ENCODE peak calls at places on chromosome 2, in ten cellular contexts. C is EL; T is CD8-positive, alpha-beta memory T cell; B is CD8-positive, alpha-beta T cell; W is amniotic epithelial cell; N is neural progenitor cell; J is stimulated activated CD8-positive, alpha-beta memory T cell treated with anti-CD3 and anti-CD28 coated beads, Interleukin-4, amount 100 ng/mL, for 4 hours; O is tibial nerve; F is GM12892; Y is GM23248. Z is an unnamed sample.

GRCh38 chr2:121532894-121533293 is 2.2 kb downstream of the RNU4ATAC start:
- DNase-seq in C (no peak), W (peak), N (peak), J (no peak), B (no peak), T (no peak), F (peak), O (no peak), Y (no peak), Z (no peak)

GRCh38 chr2:71610671-71611070 is 157.3 kb downstream of the DYSF start:
- DNase-seq in J (no peak), W (no peak), T (no peak), Y (no peak), N (no peak), F (no peak), O (no peak), B (no peak), C (no peak), Z (no peak)

GRCh38 chr2:60413819-60414178 is 139.7 kb downstream of the BCL11A start:
- DNase-seq in N (no peak), J (no peak), Y (no peak), W (no peak), O (no peak), C (no peak), T (no peak), F (peak), B (no peak), Z (no peak)

GRCh38 chr2:157837851-157838441 is 38.2 kb downstream of the ACVR1 start:
- DNase-seq in O (no peak), J (no peak), N (no peak), B (no peak), T (no peak), W (peak), Y (peak), F (no peak), C (peak), Z (no peak)

GRCh38 chr2:239790721-239791120 is 234.4 kb downstream of the NDUFA10 start:
- DNase-seq in J (no peak), N (no peak), O (no peak), F (no peak), C (no peak), W (no peak), T (no peak), Y (no peak), B (no peak), Z (no peak)

GRCh38 chr2:111162718-111163331 is 42.1 kb downstream of the BCL2L11 start:
- DNase-seq in C (no peak), F (no peak), B (no peak), Y (no peak), N (no peak), J (no peak), W (peak), O (no peak), T (no peak), Z (no peak)

GRCh38 chr2:171550613-171551012 is 28.3 kb downstream of the CYBRD1 start:
- DNase-seq in J (no peak), W (peak), C (peak), O (no peak), B (no peak), T (no peak), N (no peak), F (no peak), Y (peak), Z (no peak)

GRCh38 chr2:100427627-100428258 is 10.3 kb upstream of the CHST10 start:
- DNase-seq in Y (peak), T (peak), J (peak), W (peak), C (peak), N (peak), B (peak), O (no peak), F (no peak), Z (no peak)

GRCh38 chr2:150626934-150627336 is 139.5 kb upstream of the RND3 start:
- DNase-seq in C (no peak), O (no peak), T (no peak), N (peak), B (no peak), Y (no peak), J (no peak), W (no peak), F (no peak), Z (no peak)

GRCh38 chr2:27573452-27573851 is 9.4 kb upstream of the ZNF512 start:
- DNase-seq in O (no peak), B (no peak), W (peak), J (no peak), F (no peak), N (no peak), T (no peak), C (peak), Y (no peak), Z (no peak)

GRCh38 chr2:231617059-231617926 is 24.6 kb downstream of the TEX44 start:
- DNase-seq in F (no peak), W (no peak), N (no peak), C (peak), T (no peak), O (no peak), B (no peak), J (no peak), Y (no peak), Z (no peak)

GRCh38 chr2:219475697-219476604 is 22.7 kb upstream of the GMPPA start:
- DNase-seq in T (peak), F (peak), Y (peak), J (no peak), C (peak), W (peak), N (peak), B (peak), O (peak), Z (no peak)

GRCh38 chr2:230974096-230974913 is 21.6 kb upstream of the SPATA3 start:
- DNase-seq in W (peak), O (no peak), J (peak), F (peak), T (peak), B (peak), C (peak), Y (peak), N (no peak), Z (no peak)

Z was measured in GOT3.